ENCODE peak calls at places on chromosomes 16 and 17, in four cellular contexts. M is cardiac muscle cell, F is body of pancreas, O is left ventricle myocardium inferior. R is an unnamed sample. For H3K27me3 and H3K36me3, the result is how much of the 10 kb centered on the place peaks cover.

GRCh38 chr17:75631353-75631752 is 1.9 kb upstream of the SMIM5 start:
- DNase-seq in M (no peak), F (no peak), O (no peak), R (no peak)

GRCh38 chr16:85781685-85782370 is 17.5 kb downstream of the EMC8 start:
- DNase-seq in M (peak), F (peak), O (peak), R (no peak)

GRCh38 chr17:57832299-57832698 is 17.5 kb downstream of the MRPS23 start:
- DNase-seq in M (no peak), F (no peak), O (no peak), R (no peak)

GRCh38 chr17:17420035-17420434 is 56.8 kb upstream of the MED9 start:
- DNase-seq in M (peak), F (peak), O (peak), R (no peak)

GRCh38 chr16:86224629-86225028 is 285.7 kb upstream of the FOXF1 start:
- DNase-seq in M (no peak), F (no peak), O (no peak), R (no peak)

GRCh38 chr16:52251495-52251894 is 295.4 kb downstream of the TOX3 start:
- DNase-seq in M (peak), F (no peak), O (no peak), R (no peak)

GRCh38 chr17:59327136-59327878 is 4.1 kb upstream of the YPEL2 start:
- DNase-seq in M (peak), F (no peak), O (no peak), R (no peak)

GRCh38 chr17:8162232-8162996 is at the start of gene VAMP2:
- DNase-seq in M (peak), F (peak), O (peak), R (peak)

GRCh38 chr17:77208217-77208808 is 67.5 kb downstream of the SEC14L1 start:
- DNase-seq in M (peak), F (peak), O (no peak), R (no peak)

GRCh38 chr17:50149425-50150353 is 788 bp downstream of the PPP1R9B start:
- DNase-seq in M (peak), F (peak), O (peak), R (peak)

GRCh38 chr17:10243905-10244844 is 45.8 kb upstream of the GAS7 start:
- DNase-seq in M (peak), F (no peak), O (no peak), R (no peak)

GRCh38 chr17:8417806-8418205 is 17.9 kb upstream of the NDEL1 start:
- DNase-seq in M (no peak), F (no peak), O (no peak), R (no peak)

GRCh38 chr17:69325518-69326301 is 1.2 kb downstream of the ABCA5 start:
- DNase-seq in M (no peak), F (peak), O (no peak), R (peak)

GRCh38 chr17:64728041-64728695 is 66.1 kb upstream of the SMURF2 start:
- DNase-seq in M (no peak), F (no peak), O (no peak), R (no peak)

GRCh38 chr17:76535788-76536510 is 1.6 kb downstream of the CYGB start:
- DNase-seq in M (no peak), F (no peak), O (no peak), R (no peak)

GRCh38 chr17:31595076-31595475 is 203.6 kb downstream of the RAB11FIP4 start:
- DNase-seq in M (no peak), F (no peak), O (no peak), R (no peak)

GRCh38 chr17:16915752-16916556 is 56.0 kb downstream of the TNFRSF13B start:
- DNase-seq in M (peak), F (peak), O (peak), R (peak)

GRCh38 chr16:30570621-30571443 is 682 bp downstream of the ZNF688 start:
- DNase-seq in M (peak), F (peak), O (no peak), R (peak)

GRCh38 chr17:63697341-63698286 is 2.3 kb downstream of the LIMD2 start:
- DNase-seq in M (peak), F (peak), O (peak), R (peak)

GRCh38 chr16:84471316-84471715 is 33.1 kb downstream of the MEAK7 start:
- DNase-seq in M (no peak), F (no peak), O (no peak), R (no peak)

GRCh38 chr17:39205112-39205526 is 5.0 kb downstream of the RPL19 start:
- DNase-seq in M (no peak), F (no peak), O (no peak), R (no peak)

GRCh38 chr17:32929288-32929574 is 1.3 kb downstream of the TMEM98 start:
- DNase-seq in M (peak), F (no peak), O (no peak), R (no peak)

GRCh38 chr17:82507631-82508175 is 11.8 kb upstream of the FOXK2 start:
- DNase-seq in M (no peak), F (peak), O (no peak), R (no peak)

GRCh38 chr17:82229686-82230626 is 1.1 kb downstream of the SLC16A3 start:
- DNase-seq in M (peak), F (no peak), O (no peak), R (no peak)

GRCh38 chr17:1561420-1562177 is 993 bp downstream of the PITPNA start:
- DNase-seq in M (peak), F (peak), O (no peak), R (no peak)

GRCh38 chr17:75108193-75108592 is 1.6 kb upstream of the ARMC7 start:
- DNase-seq in M (no peak), F (no peak), O (no peak), R (no peak)

GRCh38 chr16:1363501-1364041 is 11.8 kb downstream of the GNPTG start:
- DNase-seq in M (peak), F (peak), O (peak), R (peak)

GRCh38 chr17:12256380-12256995 is 235.8 kb downstream of the MAP2K4 start:
- DNase-seq in M (peak), F (peak), O (no peak), R (peak)

GRCh38 chr17:72407336-72408121 is 286.7 kb downstream of the SOX9 start:
- DNase-seq in M (peak), F (peak), O (peak), R (no peak)

GRCh38 chr17:9004132-9004960 is 17.0 kb upstream of the NTN1 start:
- DNase-seq in M (no peak), F (no peak), O (no peak), R (peak)

GRCh38 chr17:6145946-6146345 is 75.8 kb downstream of the WSCD1 start:
- DNase-seq in M (no peak), F (no peak), O (no peak), R (no peak)

GRCh38 chr16:31050280-31051030 is 17.1 kb downstream of the STX4 start:
- DNase-seq in M (no peak), F (no peak), O (no peak), R (no peak)

GRCh38 chr17:65743313-65743665 is 181.8 kb upstream of the AXIN2 start:
- DNase-seq in M (peak), F (no peak), O (no peak), R (no peak)

GRCh38 chr16:28218109-28218508 is 6.3 kb upstream of the XPO6 start:
- DNase-seq in M (peak), F (peak), O (no peak), R (peak)

DNA sequence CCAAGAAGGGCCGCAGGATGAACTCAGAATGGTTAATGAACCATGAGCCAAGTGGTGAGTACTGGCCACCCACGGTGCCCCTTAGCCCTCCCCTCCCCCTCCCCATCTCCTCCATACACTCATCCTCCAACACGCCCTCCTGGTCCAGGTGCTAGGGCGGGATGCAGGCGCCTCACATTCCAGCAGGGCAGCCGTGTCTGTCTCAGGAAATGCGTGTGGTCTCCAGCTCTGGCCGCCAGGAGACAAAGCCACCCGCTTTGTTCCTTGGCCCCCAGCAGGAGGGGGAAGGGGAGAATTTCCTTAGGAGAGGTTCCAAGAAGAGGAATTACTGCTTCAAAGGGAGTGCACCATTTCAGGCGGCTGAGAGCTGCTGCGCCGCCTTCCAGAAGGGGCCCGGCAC is 29.8 kb upstream of the RMI2 start:
- DNase-seq in M (peak), F (no peak), O (no peak), R (no peak)
- TF ChIP-seq CTCF in M (peak), F (no peak), O (peak), R (no peak)

GRCh38 chr16:79525132-79525531 is 75.4 kb downstream of the MAF start:
- DNase-seq in M (no peak), F (no peak), O (no peak), R (no peak)

GRCh38 chr16:79534143-79534542 is 66.4 kb downstream of the MAF start:
- DNase-seq in M (no peak), F (no peak), O (no peak), R (no peak)

GRCh38 chr16:79532785-79533184 is 67.8 kb downstream of the MAF start:
- DNase-seq in M (no peak), F (no peak), O (no peak), R (no peak)

GRCh38 chr16:79533292-79533691 is 67.2 kb downstream of the MAF start:
- DNase-seq in M (no peak), F (no peak), O (no peak), R (no peak)

DNA sequence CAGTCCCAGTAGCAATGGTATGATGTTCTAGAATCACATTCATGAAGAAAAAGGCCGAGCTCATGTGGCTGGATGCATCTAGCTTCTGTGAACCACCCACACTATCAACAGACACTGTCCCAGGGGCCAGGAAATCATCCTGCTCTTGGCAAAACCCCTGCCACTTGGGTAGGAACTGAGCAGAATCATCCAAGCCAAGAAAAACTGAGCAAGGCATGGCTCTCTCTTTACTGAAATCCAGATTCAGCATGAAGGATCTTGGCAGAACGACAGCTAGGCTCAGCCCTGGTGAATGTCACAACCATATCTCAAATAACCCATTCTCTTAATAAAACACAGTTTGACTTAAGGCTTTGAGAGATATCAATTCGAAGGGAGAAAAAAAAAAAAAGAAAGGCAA is 72.3 kb downstream of the MAF start:
- DNase-seq in M (no peak), F (no peak), O (no peak), R (no peak)
- H3K27me3 ChIP-seq in M (under half), F (under half), O (under half), R (half or more)

GRCh38 chr17:80388601-80389000 is 26.4 kb upstream of the ENDOV start:
- DNase-seq in M (no peak), F (no peak), O (no peak), R (no peak)
- H3K36me3 ChIP-seq in M (under half), F (under half), O (half or more), R (half or more)

DNA sequence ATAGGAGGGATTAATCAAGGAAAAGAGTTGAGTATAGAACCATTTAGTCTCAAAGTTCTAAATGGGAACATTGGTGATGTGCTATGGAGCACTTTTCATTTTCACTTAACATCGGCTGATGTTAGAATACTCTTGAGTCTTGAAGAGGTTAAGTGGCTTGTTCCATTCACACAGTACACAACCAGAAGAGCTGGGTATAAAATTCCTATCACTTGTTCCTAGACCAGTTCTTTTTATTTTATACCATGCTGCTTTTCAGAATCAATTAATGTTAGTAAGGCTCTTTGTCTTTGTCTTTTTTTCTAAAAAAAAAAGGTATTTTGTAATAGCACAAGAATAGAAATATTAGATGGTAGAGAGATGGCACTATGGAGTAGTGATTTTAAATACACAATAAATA is 1.7 kb upstream of the KRTAP1-1 start:
- DNase-seq in M (no peak), F (no peak), O (no peak), R (no peak)
- TF ChIP-seq CTCF in M (no peak), F (no peak), O (no peak), R (no peak)

GRCh38 chr16:19960183-19960582 is 75.5 kb upstream of the GPRC5B start:
- DNase-seq in M (no peak), F (no peak), O (no peak), R (no peak)
- H3K27me3 ChIP-seq in M (under half), F (under half), O (half or more), R (half or more)

R was measured in WERI-Rb-1.